ENCODE peak calls at places on chromosome 17, in five cellular contexts. T is IMR-90; Z is substantia nigra; N is psoas muscle; I is CD4-positive, alpha-beta memory T cell. G is an unnamed sample.
A peak's percentile ranks its signal among the peaks of the same experiment; 100 is the strongest.

GRCh38 chr17:75730065-75730464 is 8.8 kb downstream of the ITGB4 start:
- DNase-seq in T (no peak), Z (no peak), N (no peak), I (no peak), G (peak; percentile 43)

GRCh38 chr17:79841369-79842135 is 2.3 kb upstream of the CBX4 start:
- DNase-seq in T (no peak), Z (no peak), N (no peak), I (no peak), G (peak; percentile 14)

GRCh38 chr17:69761767-69762321 is 313.2 kb upstream of the KCNJ16 start:
- DNase-seq in T (peak; percentile 99), Z (no peak), N (no peak), I (no peak), G (no peak)

GRCh38 chr17:72719582-72720493 is 372.6 kb downstream of the SLC39A11 start:
- DNase-seq in T (peak; percentile 67), Z (no peak), N (no peak), I (peak; percentile 66), G (no peak)

GRCh38 chr17:31494259-31495048 is 103.0 kb downstream of the RAB11FIP4 start:
- DNase-seq in T (no peak), Z (no peak), N (peak; percentile 21), I (peak; percentile 71), G (no peak)

GRCh38 chr17:82560802-82561428 is 41.4 kb downstream of the FOXK2 start:
- DNase-seq in T (no peak), Z (no peak), N (no peak), I (no peak), G (no peak)

GRCh38 chr17:2624292-2624731 is 30.9 kb downstream of the PAFAH1B1 start:
- DNase-seq in T (no peak), Z (no peak), N (no peak), I (no peak), G (no peak)

GRCh38 chr17:2406271-2406902 is 5.5 kb upstream of the MNT start:
- DNase-seq in T (no peak), Z (no peak), N (no peak), I (no peak), G (no peak)

GRCh38 chr17:62573480-62574117 is 53.9 kb upstream of the MRC2 start:
- DNase-seq in T (peak; percentile 28), Z (no peak), N (no peak), I (no peak), G (no peak)
- H3K27ac ChIP-seq in T (no peak overlapping the region), Z (no peak overlapping the region), N (peak overlapping the region; percentile 33), I (no peak overlapping the region), G (no peak overlapping the region)

GRCh38 chr17:46769531-46770438 is 48.7 kb downstream of the WNT3 start:
- DNase-seq in T (no peak), Z (no peak), N (no peak), I (no peak), G (peak; percentile 59)
- H3K27ac ChIP-seq in T (no peak overlapping the region), Z (no peak overlapping the region), N (no peak overlapping the region), I (no peak overlapping the region), G (no peak overlapping the region)

GRCh38 chr17:42200702-42201101 is 6.4 kb upstream of the GHDC start:
- DNase-seq in T (no peak), Z (peak; percentile 20), N (no peak), I (no peak), G (peak; percentile 68)
- H3K27ac ChIP-seq in T (no peak overlapping the region), Z (peak overlapping the region; percentile 50), N (no peak overlapping the region), I (no peak overlapping the region), G (peak overlapping the region; percentile 48)

GRCh38 chr17:19345486-19346350 is 16.8 kb downstream of the B9D1 start:
- DNase-seq in T (no peak), Z (no peak), N (no peak), I (no peak), G (no peak)
- H3K27ac ChIP-seq in T (no peak overlapping the region), Z (peak overlapping the region; percentile 27), N (peak overlapping the region; percentile 77), I (no peak overlapping the region), G (no peak overlapping the region)

GRCh38 chr17:81381632-81382577 is 13.4 kb upstream of the BAHCC1 start:
- DNase-seq in T (no peak), Z (no peak), N (peak; percentile 48), I (no peak), G (no peak)
- H3K27ac ChIP-seq in T (no peak overlapping the region), Z (peak overlapping the region; percentile 99), N (no peak overlapping the region), I (no peak overlapping the region), G (no peak overlapping the region)

GRCh38 chr17:39822051-39822450 is 42.1 kb downstream of the IKZF3 start:
- DNase-seq in T (no peak), Z (no peak), N (no peak), I (no peak), G (no peak)

GRCh38 chr17:39823407-39824054 is 40.6 kb downstream of the IKZF3 start:
- DNase-seq in T (no peak), Z (no peak), N (no peak), I (no peak), G (no peak)

GRCh38 chr17:39820541-39820940 is 43.6 kb downstream of the IKZF3 start:
- DNase-seq in T (no peak), Z (no peak), N (no peak), I (no peak), G (no peak)

GRCh38 chr17:39818282-39819000 is 45.7 kb downstream of the IKZF3 start:
- DNase-seq in T (no peak), Z (no peak), N (no peak), I (peak; percentile 24), G (no peak)

GRCh38 chr17:39820987-39821386 is 43.1 kb downstream of the IKZF3 start:
- DNase-seq in T (no peak), Z (no peak), N (no peak), I (no peak), G (no peak)
- H3K27ac ChIP-seq in T (no peak overlapping the region), Z (no peak overlapping the region), N (no peak overlapping the region), I (peak overlapping the region; percentile 66), G (no peak overlapping the region)

DNA sequence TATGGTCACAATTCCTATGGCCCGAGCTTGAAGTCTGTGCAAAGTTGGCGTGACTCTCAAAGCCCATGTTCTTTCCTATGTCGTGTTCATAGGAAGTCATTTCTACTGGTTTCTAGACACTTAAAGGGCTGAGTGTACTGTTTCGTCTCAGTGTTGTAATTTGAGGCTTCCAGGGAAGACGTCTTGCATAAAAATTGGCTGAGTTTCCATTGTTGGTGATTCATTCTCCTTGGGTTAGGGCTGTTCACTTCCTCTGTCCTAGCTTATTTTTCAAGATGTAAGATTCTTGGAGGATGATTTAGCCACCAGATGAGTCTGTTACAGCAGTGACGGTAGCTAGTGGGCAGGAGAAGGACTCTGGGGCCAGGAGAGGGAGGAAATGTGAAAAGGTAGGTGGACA is 43.1 kb downstream of the PIK3R5 start:
- DNase-seq in T (peak; percentile 75), Z (no peak), N (no peak), I (no peak), G (no peak)
- H3K27ac ChIP-seq in T (no peak overlapping the region), Z (peak overlapping the region; percentile 69), N (no peak overlapping the region), I (no peak overlapping the region), G (peak overlapping the region; percentile 46)

GRCh38 chr17:81000089-81000630 is 8.5 kb downstream of the CHMP6 start:
- DNase-seq in T (no peak), Z (no peak), N (no peak), I (no peak), G (peak; percentile 70)
- H3K27ac ChIP-seq in T (no peak overlapping the region), Z (no peak overlapping the region), N (no peak overlapping the region), I (no peak overlapping the region), G (no peak overlapping the region)

DNA sequence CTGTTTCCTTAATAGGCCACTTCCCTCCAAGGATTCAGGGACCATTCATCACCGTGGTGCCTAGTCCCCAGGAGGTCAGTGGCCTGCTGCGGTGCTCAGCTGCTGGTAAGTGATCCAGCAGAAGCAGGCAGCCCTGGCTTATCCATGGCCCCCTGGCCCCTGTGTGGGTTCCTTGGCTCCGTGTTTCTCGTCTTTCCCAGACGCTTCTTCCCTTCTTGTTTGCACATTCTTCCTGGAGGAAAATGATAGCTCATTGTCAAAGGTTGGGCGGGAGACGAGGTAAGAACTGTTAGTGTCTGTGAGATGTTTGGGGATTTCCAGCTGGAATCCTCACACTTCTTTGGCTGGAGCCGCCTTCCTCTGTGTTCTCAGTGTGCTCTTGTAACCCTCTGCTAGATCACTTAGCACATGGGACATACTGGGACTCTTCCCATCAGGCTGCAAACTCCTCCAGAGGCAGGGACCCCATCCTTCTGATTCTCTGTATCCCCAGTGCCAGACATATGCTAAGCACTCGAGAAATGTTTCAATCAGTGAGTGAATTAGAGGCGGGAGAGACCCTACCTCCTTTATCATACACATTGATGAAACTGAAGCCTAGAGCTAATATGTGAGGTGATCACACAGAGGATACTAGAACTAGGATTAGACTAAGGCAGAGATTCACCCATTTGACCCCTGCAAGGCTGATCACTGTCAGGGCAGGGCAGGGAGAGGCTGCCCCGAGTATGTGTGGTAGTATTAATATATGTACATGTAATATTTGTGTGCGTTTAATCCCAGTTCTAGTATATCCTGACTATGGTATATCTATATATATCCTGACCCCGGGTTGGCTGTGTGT is 75.7 kb upstream of the TBX2 start:
- DNase-seq in T (peak; percentile 63), Z (no peak), N (no peak), I (no peak), G (no peak)
- H3K27ac ChIP-seq in T (peak overlapping the region; percentile 51), Z (no peak overlapping the region), N (peak overlapping the region; percentile 31), I (no peak overlapping the region), G (no peak overlapping the region)

DNA sequence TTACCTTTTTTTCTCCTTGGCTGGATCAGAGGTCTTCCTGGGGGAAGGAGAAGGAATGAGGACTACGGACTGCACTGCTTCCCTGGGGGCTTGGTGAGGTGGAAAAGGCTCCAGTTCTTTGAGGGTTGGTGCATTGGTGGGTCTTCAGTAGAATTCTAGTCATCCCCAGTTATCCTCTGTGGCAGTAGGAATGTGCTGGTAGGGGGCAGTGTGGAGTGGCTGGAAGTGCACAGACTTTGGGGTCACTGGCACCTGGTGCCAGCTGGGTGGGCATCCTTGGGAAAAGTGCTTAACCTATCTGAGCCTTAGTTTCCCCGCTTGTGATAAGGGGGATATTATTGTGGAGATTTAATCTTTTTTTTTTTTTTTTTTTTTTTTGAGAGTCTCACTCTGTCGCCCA is 6.3 kb downstream of the TAC4 start:
- DNase-seq in T (no peak), Z (no peak), N (no peak), I (no peak), G (no peak)
- H3K27ac ChIP-seq in T (no peak overlapping the region), Z (no peak overlapping the region), N (no peak overlapping the region), I (no peak overlapping the region), G (no peak overlapping the region)

G was measured in pancreas.